ENCODE peak calls at places on chromosomes 11 and 22, in nine cellular contexts. O is uterus, U is cardiac fibroblast, K is astrocyte of the spinal cord, Y is psoas muscle, L is fibroblast of the aortic adventitia, A is testis, F is adrenal gland, T is upper lobe of right lung. M is an unnamed sample.

GRCh38 chr11:68966894-68967780 is 13.6 kb downstream of the MRGPRD start:
- DNase-seq in O (peak), U (no peak), K (no peak), Y (no peak), L (no peak), A (no peak), F (no peak), T (peak), M (no peak)

GRCh38 chr22:45006873-45007246 is 2.9 kb downstream of the PHF21B start:
- DNase-seq in O (peak), U (no peak), K (no peak), Y (peak), L (no peak), A (peak), F (peak), T (no peak), M (no peak)

GRCh38 chr11:19869466-19869865 is 156.8 kb downstream of the NAV2 start:
- DNase-seq in O (no peak), U (no peak), K (no peak), Y (no peak), L (no peak), A (no peak), F (no peak), T (no peak), M (no peak)

GRCh38 chr11:45275823-45276222 is 10.3 kb downstream of the SYT13 start:
- DNase-seq in O (no peak), U (peak), K (no peak), Y (no peak), L (peak), A (no peak), F (no peak), T (no peak), M (peak)

GRCh38 chr22:19179472-19180048 is 1.0 kb upstream of the SLC25A1 start:
- DNase-seq in O (peak), U (peak), K (peak), Y (peak), L (peak), A (peak), F (peak), T (peak), M (peak)

GRCh38 chr11:67389477-67389876 is 2.3 kb upstream of the RAD9A start:
- DNase-seq in O (no peak), U (no peak), K (no peak), Y (no peak), L (no peak), A (no peak), F (peak), T (no peak), M (no peak)

GRCh38 chr11:58999291-58999680 is 60.0 kb downstream of the GLYATL1 start:
- DNase-seq in O (no peak), U (no peak), K (no peak), Y (no peak), L (no peak), A (no peak), F (no peak), T (no peak), M (no peak)

GRCh38 chr11:93089474-93090102 is 108.2 kb downstream of the SLC36A4 start:
- DNase-seq in O (no peak), U (peak), K (peak), Y (no peak), L (peak), A (peak), F (peak), T (no peak), M (peak)

GRCh38 chr11:31887180-31887579 is 76.1 kb upstream of the PAX6 start:
- DNase-seq in O (no peak), U (no peak), K (no peak), Y (no peak), L (no peak), A (no peak), F (no peak), T (no peak), M (no peak)

GRCh38 chr11:124900464-124900863 is 2.8 kb upstream of the ROBO4 start:
- DNase-seq in O (peak), U (peak), K (peak), Y (peak), L (peak), A (no peak), F (peak), T (no peak), M (peak)

GRCh38 chr11:17405232-17406005 is 17.0 kb upstream of the KCNJ11 start:
- DNase-seq in O (peak), U (peak), K (peak), Y (peak), L (peak), A (peak), F (peak), T (peak), M (peak)

GRCh38 chr22:44668886-44669724 is 32.9 kb upstream of the PRR5 start:
- DNase-seq in O (no peak), U (no peak), K (no peak), Y (peak), L (no peak), A (no peak), F (no peak), T (no peak), M (no peak)

GRCh38 chr11:17748761-17749721 is 14.5 kb downstream of the KCNC1 start:
- DNase-seq in O (no peak), U (no peak), K (no peak), Y (no peak), L (no peak), A (no peak), F (no peak), T (peak), M (no peak)

GRCh38 chr22:19295733-19296132 is 4.2 kb upstream of the CLTCL1 start:
- DNase-seq in O (no peak), U (no peak), K (no peak), Y (no peak), L (no peak), A (no peak), F (no peak), T (no peak), M (no peak)

GRCh38 chr11:73158356-73159051 is 16.4 kb upstream of the FCHSD2 start:
- DNase-seq in O (no peak), U (peak), K (no peak), Y (no peak), L (peak), A (no peak), F (no peak), T (no peak), M (peak)

GRCh38 chr11:34176980-34177319 is 71.5 kb downstream of the NAT10 start:
- DNase-seq in O (no peak), U (no peak), K (no peak), Y (no peak), L (no peak), A (no peak), F (no peak), T (no peak), M (no peak)

GRCh38 chr11:77346906-77347603 is 45.6 kb upstream of the GDPD4 start:
- DNase-seq in O (no peak), U (peak), K (peak), Y (no peak), L (peak), A (no peak), F (no peak), T (no peak), M (peak)

GRCh38 chr11:8831861-8832260 is 79.1 kb upstream of the AKIP1 start:
- DNase-seq in O (no peak), U (no peak), K (no peak), Y (no peak), L (no peak), A (no peak), F (no peak), T (no peak), M (no peak)

GRCh38 chr22:38569181-38569971 is 607 bp downstream of the DMC1 start:
- DNase-seq in O (no peak), U (no peak), K (no peak), Y (peak), L (no peak), A (peak), F (no peak), T (no peak), M (no peak)
- TF ChIP-seq CTCF in O (no peak), U (no peak), K (no peak), Y (no peak), L (no peak), A (no peak), F (no peak), T (no peak), M (no peak)

DNA sequence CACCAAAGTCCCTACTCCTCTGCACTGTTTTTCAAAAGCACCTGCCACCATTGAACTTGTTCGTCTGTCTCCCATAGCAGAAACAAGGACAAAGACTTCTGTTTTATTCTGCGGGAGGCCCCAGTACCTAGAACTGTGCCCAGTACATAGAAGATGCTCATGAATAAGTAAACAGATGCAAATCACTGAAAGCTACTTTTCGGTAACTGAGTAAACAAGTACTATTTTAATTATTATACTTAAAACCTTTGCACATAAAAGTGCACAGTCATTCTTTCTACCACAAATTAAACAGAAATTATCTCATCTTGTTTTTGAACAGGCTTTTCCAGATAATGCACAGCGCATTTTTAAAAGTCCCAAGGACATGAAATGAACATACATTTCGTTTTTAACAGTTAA is 3.8 kb downstream of the NAP1L4 start:
- DNase-seq in O (no peak), U (no peak), K (no peak), Y (no peak), L (no peak), A (no peak), F (no peak), T (no peak), M (no peak)
- H3K4me3 ChIP-seq in O (no peak), U (no peak), K (no peak), Y (peak), L (peak), A (no peak), F (no peak), T (peak), M (no peak)

GRCh38 chr11:84146826-84147225 is 860.7 kb upstream of the CCDC90B start:
- DNase-seq in O (no peak), U (no peak), K (no peak), Y (no peak), L (no peak), A (no peak), F (no peak), T (no peak), M (no peak)
- TF ChIP-seq CTCF in O (no peak), U (no peak), K (no peak), Y (no peak), L (no peak), A (no peak), F (no peak), T (no peak), M (no peak)

GRCh38 chr11:65646288-65646734 is 8.4 kb downstream of the SIPA1 start:
- DNase-seq in O (no peak), U (no peak), K (no peak), Y (no peak), L (no peak), A (no peak), F (no peak), T (peak), M (no peak)
- H3K4me3 ChIP-seq in O (no peak), U (no peak), K (no peak), Y (no peak), L (no peak), A (peak), F (no peak), T (no peak), M (no peak)

GRCh38 chr11:70381350-70381749 is 17.0 kb upstream of the CTTN start:
- DNase-seq in O (no peak), U (no peak), K (no peak), Y (no peak), L (no peak), A (no peak), F (no peak), T (peak), M (no peak)

GRCh38 chr11:70377645-70378044 is 20.7 kb upstream of the CTTN start:
- DNase-seq in O (no peak), U (no peak), K (no peak), Y (no peak), L (no peak), A (no peak), F (no peak), T (no peak), M (no peak)

GRCh38 chr11:70376621-70377020 is 21.7 kb upstream of the CTTN start:
- DNase-seq in O (no peak), U (no peak), K (no peak), Y (no peak), L (no peak), A (no peak), F (no peak), T (no peak), M (no peak)

GRCh38 chr11:70381872-70382842 is 16.2 kb upstream of the CTTN start:
- DNase-seq in O (no peak), U (peak), K (peak), Y (no peak), L (peak), A (no peak), F (no peak), T (no peak), M (peak)

GRCh38 chr11:70378506-70379134 is 19.7 kb upstream of the CTTN start:
- DNase-seq in O (no peak), U (no peak), K (no peak), Y (no peak), L (no peak), A (no peak), F (no peak), T (peak), M (no peak)
- TF ChIP-seq CTCF in O (no peak), U (no peak), K (no peak), Y (no peak), L (no peak), A (no peak), F (no peak), T (no peak), M (peak)

GRCh38 chr22:31947296-31947695 is 3.0 kb downstream of the YWHAH start:
- DNase-seq in O (no peak), U (peak), K (peak), Y (no peak), L (no peak), A (no peak), F (no peak), T (no peak), M (peak)
- H3K4me3 ChIP-seq in O (no peak), U (no peak), K (no peak), Y (peak), L (peak), A (no peak), F (no peak), T (peak), M (no peak)

DNA sequence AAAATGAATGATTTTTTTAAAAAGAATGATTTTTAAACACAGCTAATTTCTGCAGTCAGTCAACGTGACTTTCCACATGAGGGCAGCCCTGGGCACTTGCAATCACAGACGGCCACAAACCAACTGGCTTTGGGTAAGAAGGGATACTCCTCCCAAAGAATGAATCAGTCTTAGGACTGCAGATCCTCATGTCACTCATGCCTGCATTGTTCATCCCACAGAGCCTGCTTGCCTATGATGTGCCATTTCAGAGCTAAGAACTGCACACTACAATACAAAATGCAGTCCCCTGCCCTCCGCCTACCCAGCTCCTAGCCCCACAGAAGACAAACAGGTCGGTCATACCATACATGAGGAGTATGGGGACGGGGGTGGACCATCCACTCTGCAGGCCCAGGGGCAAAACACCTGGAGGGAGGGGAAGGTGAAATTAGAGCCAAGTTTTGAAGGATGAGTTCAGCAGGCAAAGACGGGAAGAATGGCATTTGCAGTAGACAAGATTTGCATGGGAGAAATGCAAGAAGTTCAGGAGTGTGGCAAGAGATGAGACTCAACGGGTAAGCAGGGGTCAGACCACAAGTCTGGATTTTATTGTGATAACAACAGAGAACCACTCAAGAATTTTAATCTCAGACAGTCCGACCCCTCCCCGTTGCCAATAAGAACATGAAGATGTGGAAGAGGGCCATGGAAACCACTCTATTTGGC is 24.7 kb downstream of the PACSIN2 start:
- DNase-seq in O (no peak), U (peak), K (peak), Y (peak), L (peak), A (no peak), F (peak), T (no peak), M (peak)
- TF ChIP-seq CTCF in O (no peak), U (peak), K (peak), Y (peak), L (peak), A (no peak), F (peak), T (peak), M (peak)

DNA sequence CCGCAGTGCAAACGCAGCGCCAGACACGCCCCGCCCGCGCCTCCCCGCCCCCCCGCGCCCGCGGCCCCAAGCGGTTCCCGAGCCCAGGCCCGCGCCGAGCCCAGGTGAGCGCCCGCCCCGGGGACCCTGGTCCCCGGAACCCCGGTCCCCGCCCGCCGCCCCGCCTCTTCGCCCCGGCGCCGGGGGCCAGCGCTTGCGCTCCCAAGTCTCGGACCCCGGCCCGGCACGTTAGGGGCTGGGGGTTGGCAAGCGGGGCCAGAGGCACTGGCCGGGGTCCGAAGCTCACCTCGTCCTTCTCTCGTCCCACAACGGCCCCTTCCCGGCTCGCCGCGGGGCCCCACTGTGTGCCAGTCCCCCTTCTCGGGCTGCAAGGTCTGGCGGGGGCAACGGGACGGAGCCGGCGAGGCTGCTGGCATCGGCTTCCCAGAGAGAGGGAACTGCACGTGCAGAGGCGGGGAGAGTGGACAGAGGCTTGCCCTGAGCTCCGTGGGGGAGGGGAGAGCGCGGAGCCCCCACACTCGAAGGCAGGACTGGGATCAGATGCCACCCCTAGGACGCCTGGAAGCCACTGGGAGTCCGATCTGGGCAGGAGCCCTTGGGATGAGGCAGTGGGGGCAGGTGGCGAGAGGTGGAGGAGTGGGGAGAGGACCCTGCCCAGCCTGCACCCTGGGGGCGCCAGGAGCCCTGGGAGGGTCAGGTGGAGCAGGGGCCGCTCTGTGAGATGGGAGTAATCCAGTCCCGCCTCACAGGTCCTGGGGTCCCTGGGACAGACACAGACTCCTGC is 1.8 kb upstream of the AIFM3 start:
- DNase-seq in O (no peak), U (no peak), K (no peak), Y (peak), L (no peak), A (no peak), F (no peak), T (no peak), M (no peak)
- H3K4me3 ChIP-seq in O (no peak), U (peak), K (peak), Y (peak), L (peak), A (no peak), F (no peak), T (peak), M (peak)